ENCODE peak calls at places on chromosomes 7 and 10, in five cellular contexts. C is AG04449; I is WERI-Rb-1; H is CD4-positive, alpha-beta T cell; Y is AG10803. F is an unnamed sample.

GRCh38 chr7:76430836-76431235 is 6.1 kb downstream of the ZP3 start:
- DNase-seq in H (no peak), Y (no peak), I (no peak), C (no peak), F (no peak)

GRCh38 chr7:35604595-35604994 is 90.3 kb downstream of the HERPUD2 start:
- DNase-seq in Y (no peak), I (no peak), C (no peak), H (no peak), F (no peak)

GRCh38 chr10:7272008-7272407 is 138.8 kb downstream of the SFMBT2 start:
- DNase-seq in Y (no peak), I (no peak), C (no peak), H (no peak), F (no peak)

GRCh38 chr10:86756511-86757109 is at the start of gene BMPR1A:
- DNase-seq in H (no peak), C (no peak), Y (peak; percentile 85), I (peak; percentile 95), F (no peak)

GRCh38 chr7:33243319-33243881 is 114.0 kb downstream of the BBS9 start:
- DNase-seq in C (no peak), Y (peak; percentile 73), I (no peak), H (no peak), F (no peak)

GRCh38 chr7:45885264-45885882 is 2.9 kb upstream of the IGFBP1 start:
- DNase-seq in Y (peak; percentile 30), C (no peak), H (no peak), I (no peak), F (no peak)

GRCh38 chr7:5215313-5215712 is 25.3 kb downstream of the WIPI2 start:
- DNase-seq in H (no peak), Y (no peak), C (no peak), I (no peak), F (no peak)

GRCh38 chr7:23477962-23478866 is 7.9 kb upstream of the IGF2BP3 start:
- DNase-seq in C (no peak), I (no peak), H (no peak), Y (no peak), F (no peak)

GRCh38 chr7:27547401-27547800 is 115.3 kb downstream of the HIBADH start:
- DNase-seq in I (no peak), Y (peak; percentile 86), H (no peak), C (peak; percentile 77), F (no peak)

GRCh38 chr10:11401314-11402222 is 209.9 kb downstream of the USP6NL start:
- DNase-seq in H (peak; percentile 7), Y (no peak), I (no peak), C (no peak), F (no peak)

GRCh38 chr10:128268015-128268722 is 141.9 kb upstream of the MKI67 start:
- DNase-seq in I (peak; percentile 75), C (no peak), Y (no peak), H (no peak), F (no peak)

GRCh38 chr7:128207609-128208008 is 33.5 kb upstream of the LEP start:
- DNase-seq in I (no peak), Y (no peak), C (no peak), H (no peak), F (no peak)

GRCh38 chr7:47337531-47337930 is 244.4 kb downstream of the TNS3 start:
- DNase-seq in H (no peak), I (no peak), C (no peak), Y (no peak), F (no peak)

GRCh38 chr7:11486271-11486670 is 345.7 kb downstream of the THSD7A start:
- DNase-seq in I (no peak), H (no peak), Y (no peak), C (no peak), F (no peak)

GRCh38 chr7:150380463-150380862 is 1.3 kb downstream of the ZNF775 start:
- DNase-seq in Y (no peak), I (no peak), H (no peak), C (no peak), F (no peak)

GRCh38 chr7:135333946-135334345 is 100.3 kb downstream of the STRA8 start:
- DNase-seq in H (no peak), Y (no peak), C (no peak), I (no peak), F (no peak)

GRCh38 chr10:69239816-69240434 is 19.8 kb downstream of the HKDC1 start:
- DNase-seq in H (no peak), I (no peak), Y (peak; percentile 79), C (no peak), F (no peak)

GRCh38 chr7:93757421-93757820 is 133.1 kb downstream of the TFPI2 start:
- DNase-seq in I (no peak), H (no peak), Y (no peak), C (no peak), F (no peak)

GRCh38 chr10:107686095-107686494 is 521.6 kb upstream of the SORCS1 start:
- DNase-seq in Y (no peak), I (no peak), C (no peak), H (no peak), F (peak; percentile 69)

GRCh38 chr10:74675527-74675926 is 150.9 kb upstream of the KAT6B start:
- DNase-seq in H (no peak), C (no peak), Y (no peak), I (no peak), F (no peak)

GRCh38 chr10:103458720-103459119 is at the start of gene CALHM1:
- DNase-seq in I (peak; percentile 85), H (no peak), Y (no peak), C (no peak), F (no peak)
- TF ChIP-seq CTCF in I (no peak), H (no peak), Y (no peak), C (no peak), F (no peak)

DNA sequence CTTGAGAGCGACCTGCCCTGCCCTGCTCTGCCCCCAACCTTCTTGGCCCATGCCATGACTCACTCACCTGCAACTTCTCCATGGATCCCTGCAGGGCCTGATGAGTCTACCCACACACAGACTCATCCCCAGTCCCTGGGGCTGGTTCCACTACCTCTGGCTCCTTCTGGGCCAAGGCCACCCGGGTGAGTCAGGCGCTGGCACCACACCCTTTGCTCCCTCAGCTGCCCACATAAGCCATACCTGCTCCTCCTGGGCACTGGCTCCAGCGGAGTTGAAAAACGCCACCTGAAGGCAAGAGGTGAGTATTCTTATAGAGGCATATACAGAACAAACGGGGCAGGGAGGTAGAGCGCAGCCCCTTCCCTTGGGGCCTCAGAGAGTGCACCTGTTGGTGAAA is 16.2 kb upstream of the MTPAP start:
- DNase-seq in C (no peak), Y (no peak), H (no peak), I (no peak), F (no peak)
- TF ChIP-seq CTCF in C (no peak), Y (no peak), H (no peak), I (no peak), F (no peak)

GRCh38 chr7:90579181-90579688 is 16.9 kb upstream of the CDK14 start:
- DNase-seq in I (no peak), H (no peak), Y (peak; percentile 95), C (peak; percentile 56), F (no peak)
- TF ChIP-seq CTCF in I (no peak), H (no peak), Y (peak; percentile 22), C (no peak), F (no peak)

DNA sequence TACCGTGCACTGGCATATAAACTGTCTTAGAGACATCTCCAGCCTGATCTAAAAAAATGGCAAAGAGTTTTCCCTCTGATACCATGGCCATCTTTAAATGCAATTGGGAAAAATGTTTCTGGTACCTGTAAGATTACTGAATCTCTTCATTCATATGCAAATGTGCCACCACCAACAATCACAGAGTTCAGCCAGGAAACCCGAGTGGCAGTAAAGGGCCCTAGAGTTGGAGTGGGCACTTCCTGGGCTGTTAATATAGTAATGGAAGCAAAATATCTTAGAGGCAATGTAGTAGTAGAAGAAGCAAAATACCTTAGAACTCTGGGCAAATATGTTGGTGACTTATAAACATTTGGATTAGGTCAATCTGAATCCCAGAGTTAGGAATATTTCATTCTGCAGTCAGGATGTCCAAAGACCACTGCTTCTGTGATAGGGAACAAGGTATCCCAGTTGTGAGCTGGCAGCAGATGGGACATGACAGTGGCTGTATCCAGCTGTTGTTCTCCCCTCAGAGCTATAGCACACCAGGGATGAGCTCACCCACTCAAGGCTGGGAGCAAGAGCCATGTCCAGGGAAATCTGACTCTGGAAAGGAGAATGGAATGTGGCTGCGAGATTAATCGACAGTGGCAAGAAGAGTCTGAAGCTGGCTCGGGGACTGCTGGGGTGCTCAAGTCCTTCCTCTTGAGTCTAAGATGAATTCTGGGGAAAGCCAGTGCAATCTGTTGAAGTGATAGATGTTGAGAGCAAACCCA is 332.0 kb downstream of the PHTF2 start:
- DNase-seq in Y (peak; percentile 27), I (no peak), C (no peak), H (no peak), F (peak; percentile 55)
- TF ChIP-seq CTCF in Y (no peak), I (no peak), C (no peak), H (no peak), F (no peak)

GRCh38 chr10:46544989-46545791 is 11.3 kb downstream of the GPRIN2 start:
- DNase-seq in Y (peak; percentile 27), C (no peak), I (peak; percentile 26), H (no peak), F (peak; percentile 48)
- TF ChIP-seq CTCF in Y (peak; percentile 52), C (peak; percentile 43), I (peak; percentile 82), H (no peak), F (peak; percentile 28)

F was measured in lower lobe of right lung.